ENCODE peak calls at places on chromosomes 16 and 17, in eight cellular contexts. Z is activated naive CD4-positive, alpha-beta T cell treated with anti-CD3 and anti-CD28 coated beads, Interleukin-2, amount 10 ng/mL, durations not matched to agents 7 days and 5 days; O is tibial artery; P is mesothelial cell of epicardium; A is lower lobe of right lung; I is anterior cingulate cortex; V is HEK293T; U is non-pigmented ciliary epithelial cell. J is an unnamed sample.
A peak's percentile ranks its signal among the peaks of the same experiment; 100 is the strongest.

GRCh38 chr17:794876-795275 is 12.7 kb downstream of the MRM3 start:
- DNase-seq in Z (peak; percentile 66), O (peak; percentile 90), P (no peak), A (peak; percentile 81), I (peak; percentile 64), V (peak; percentile 80), U (no peak), J (peak; percentile 64)

GRCh38 chr17:17508641-17509591 is 12.7 kb upstream of the RASD1 start:
- DNase-seq in Z (no peak), O (no peak), P (no peak), A (peak; percentile 30), I (no peak), V (no peak), U (no peak), J (no peak)

GRCh38 chr16:49664221-49665215 is 191.4 kb downstream of the ZNF423 start:
- DNase-seq in Z (no peak), O (no peak), P (no peak), A (no peak), I (no peak), V (no peak), U (no peak), J (no peak)

GRCh38 chr16:48820379-48820778 is 210.4 kb upstream of the N4BP1 start:
- DNase-seq in Z (no peak), O (no peak), P (no peak), A (no peak), I (no peak), V (no peak), U (no peak), J (no peak)

GRCh38 chr17:4247981-4248388 is 15.8 kb downstream of the ANKFY1 start:
- DNase-seq in Z (no peak), O (no peak), P (no peak), A (peak; percentile 59), I (no peak), V (no peak), U (no peak), J (no peak)

GRCh38 chr17:1511756-1512321 is 4.6 kb downstream of the INPP5K start:
- DNase-seq in Z (no peak), O (peak; percentile 81), P (no peak), A (no peak), I (peak; percentile 20), V (no peak), U (no peak), J (no peak)

GRCh38 chr16:89565256-89565505 is 4.7 kb downstream of the RPL13 start:
- DNase-seq in Z (no peak), O (no peak), P (no peak), A (no peak), I (no peak), V (peak; percentile 28), U (no peak), J (peak; percentile 60)

GRCh38 chr17:7347630-7348477 is 4.1 kb upstream of the KCTD11 start:
- DNase-seq in Z (no peak), O (no peak), P (no peak), A (no peak), I (no peak), V (no peak), U (no peak), J (no peak)

GRCh38 chr17:63442549-63443035 is 3.5 kb downstream of the CYB561 start:
- DNase-seq in Z (no peak), O (no peak), P (no peak), A (no peak), I (no peak), V (no peak), U (no peak), J (no peak)

GRCh38 chr17:63435681-63436522 is 10.2 kb downstream of the CYB561 start:
- DNase-seq in Z (no peak), O (no peak), P (no peak), A (no peak), I (no peak), V (no peak), U (no peak), J (no peak)

GRCh38 chr16:268141-269053 is 7.3 kb downstream of the RGS11 start:
- DNase-seq in Z (no peak), O (no peak), P (peak; percentile 17), A (no peak), I (no peak), V (no peak), U (no peak), J (no peak)

GRCh38 chr16:66798162-66798561 is 3.2 kb downstream of the TERB1 start:
- DNase-seq in Z (no peak), O (no peak), P (no peak), A (no peak), I (no peak), V (no peak), U (no peak), J (no peak)

GRCh38 chr17:45677770-45678169 is 106.3 kb upstream of the CRHR1 start:
- DNase-seq in Z (no peak), O (no peak), P (no peak), A (peak; percentile 2), I (peak; percentile 32), V (no peak), U (no peak), J (no peak)

GRCh38 chr16:81526935-81527334 is 82.3 kb downstream of the CMIP start:
- DNase-seq in Z (no peak), O (no peak), P (no peak), A (peak; percentile 59), I (no peak), V (no peak), U (peak; percentile 43), J (no peak)

GRCh38 chr16:31219154-31219741 is 2.3 kb upstream of the PYDC1 start:
- DNase-seq in Z (no peak), O (no peak), P (no peak), A (no peak), I (no peak), V (peak; percentile 2), U (no peak), J (no peak)

GRCh38 chr16:11893571-11893970 is 22.2 kb downstream of the GSPT1 start:
- DNase-seq in Z (no peak), O (no peak), P (no peak), A (no peak), I (no peak), V (no peak), U (no peak), J (no peak)

GRCh38 chr16:81694494-81695285 is 84.4 kb upstream of the PLCG2 start:
- DNase-seq in Z (no peak), O (no peak), P (no peak), A (no peak), I (peak; percentile 59), V (no peak), U (no peak), J (no peak)

GRCh38 chr16:28219283-28219682 is 7.5 kb upstream of the XPO6 start:
- DNase-seq in Z (no peak), O (no peak), P (no peak), A (no peak), I (no peak), V (no peak), U (no peak), J (no peak)

GRCh38 chr17:888998-889401 is 90.6 kb downstream of the NXN start:
- DNase-seq in Z (no peak), O (no peak), P (no peak), A (no peak), I (no peak), V (no peak), U (no peak), J (no peak)

GRCh38 chr16:3472878-3473595 is 22.3 kb downstream of the C16orf90 start:
- DNase-seq in Z (no peak), O (no peak), P (no peak), A (no peak), I (no peak), V (no peak), U (no peak), J (no peak)

GRCh38 chr17:74631468-74632195 is 8.1 kb upstream of the CD300E start:
- DNase-seq in Z (no peak), O (peak; percentile 49), P (no peak), A (no peak), I (no peak), V (no peak), U (no peak), J (no peak)

GRCh38 chr17:40076101-40076498 is 13.3 kb downstream of the THRA start:
- DNase-seq in Z (no peak), O (no peak), P (no peak), A (no peak), I (no peak), V (no peak), U (no peak), J (no peak)

GRCh38 chr16:55033225-55034156 is 102.8 kb downstream of the IRX5 start:
- DNase-seq in Z (no peak), O (peak; percentile 39), P (no peak), A (no peak), I (no peak), V (no peak), U (no peak), J (no peak)

GRCh38 chr17:79276824-79277223 is 202.2 kb downstream of the ENGASE start:
- DNase-seq in Z (no peak), O (no peak), P (no peak), A (no peak), I (no peak), V (no peak), U (no peak), J (no peak)

GRCh38 chr17:80942360-80943345 is 49.0 kb upstream of the CHMP6 start:
- DNase-seq in Z (no peak), O (peak; percentile 99), P (no peak), A (peak; percentile 79), I (peak; percentile 84), V (no peak), U (no peak), J (no peak)

GRCh38 chr17:7307686-7308624 is 527 bp downstream of the EIF5A start:
- DNase-seq in Z (peak; percentile 72), O (peak; percentile 78), P (no peak), A (peak; percentile 78), I (no peak), V (no peak), U (no peak), J (no peak)

GRCh38 chr17:58870747-58871146 is 115.1 kb downstream of the PPM1E start:
- DNase-seq in Z (no peak), O (no peak), P (no peak), A (no peak), I (no peak), V (no peak), U (no peak), J (no peak)

GRCh38 chr17:83080641-83081560 is 1.5 kb downstream of the METRNL start:
- DNase-seq in Z (peak; percentile 54), O (peak; percentile 78), P (no peak), A (peak; percentile 76), I (no peak), V (peak; percentile 36), U (no peak), J (no peak)

GRCh38 chr17:58531661-58532554 is 17.5 kb upstream of the MTMR4 start:
- DNase-seq in Z (peak; percentile 79), O (peak; percentile 80), P (peak; percentile 37), A (peak; percentile 75), I (peak; percentile 49), V (peak; percentile 78), U (no peak), J (no peak)